ENCODE peak calls at places on chromosomes 7 and 10, in ten cellular contexts. R is body of pancreas, V is neural progenitor cell, C is tibial nerve, Z is astrocyte, N is OCI-LY7, P is heart left ventricle, A is spleen, G is esophagus squamous epithelium, O is psoas muscle. M is an unnamed sample. For H3K36me3 and H3K4me1, the result is how much of the 10 kb centered on the place peaks cover.

GRCh38 chr10:89915970-89916369 is 214.6 kb downstream of the KIF20B start:
- DNase-seq in G (no peak), V (no peak), R (no peak), O (no peak), C (no peak), A (no peak), P (no peak), Z (no peak), N (no peak), M (no peak)

GRCh38 chr10:132294196-132294520 is 13.6 kb downstream of the STK32C start:
- DNase-seq in N (no peak), P (no peak), G (no peak), C (no peak), Z (no peak), A (peak), O (no peak), R (no peak), V (no peak), M (peak)

GRCh38 chr10:110221721-110222261 is 14.4 kb downstream of the MXI1 start:
- DNase-seq in R (peak), A (peak), Z (peak), C (peak), N (no peak), G (no peak), V (peak), P (peak), O (peak), M (peak)

GRCh38 chr10:62779487-62780248 is 24.9 kb upstream of the ADO start:
- DNase-seq in C (no peak), O (no peak), N (peak), A (peak), G (no peak), R (peak), V (no peak), Z (peak), P (no peak), M (no peak)

GRCh38 chr10:131000737-131001136 is 310.8 kb downstream of the TCERG1L start:
- DNase-seq in P (no peak), O (no peak), N (no peak), Z (no peak), A (no peak), R (no peak), G (no peak), C (no peak), V (no peak), M (no peak)

GRCh38 chr10:79349766-79350406 is 2.6 kb downstream of the PPIF start:
- DNase-seq in P (no peak), G (no peak), A (peak), N (no peak), Z (no peak), O (no peak), R (peak), C (no peak), V (no peak), M (no peak)

GRCh38 chr7:22579961-22580360 is 80.0 kb upstream of the STEAP1B start:
- DNase-seq in V (no peak), N (no peak), P (no peak), Z (no peak), A (no peak), G (no peak), R (no peak), O (no peak), C (no peak), M (no peak)

GRCh38 chr7:26156454-26157365 is 4.7 kb downstream of the NFE2L3 start:
- DNase-seq in R (no peak), P (no peak), G (no peak), Z (peak), V (no peak), C (no peak), A (no peak), N (peak), O (no peak), M (no peak)

GRCh38 chr7:54987772-54988171 is 31.0 kb upstream of the EGFR start:
- DNase-seq in O (no peak), G (no peak), C (no peak), V (no peak), A (no peak), N (no peak), Z (no peak), P (no peak), R (no peak), M (no peak)

GRCh38 chr7:92833766-92834605 is 2.4 kb downstream of the CDK6 start:
- DNase-seq in A (peak), V (peak), P (peak), Z (peak), C (peak), N (peak), G (peak), O (peak), R (peak), M (peak)

GRCh38 chr10:110354322-110354766 is 49.6 kb upstream of the SMNDC1 start:
- DNase-seq in G (peak), V (peak), P (peak), O (peak), R (peak), N (peak), Z (peak), A (peak), C (peak), M (peak)

GRCh38 chr7:21580073-21580521 is 37.3 kb downstream of the DNAH11 start:
- DNase-seq in G (no peak), C (no peak), A (no peak), R (peak), O (no peak), P (no peak), Z (peak), V (no peak), N (no peak), M (no peak)

GRCh38 chr10:92238586-92239098 is 52.2 kb downstream of the CPEB3 start:
- DNase-seq in Z (peak), P (no peak), N (no peak), O (peak), R (peak), V (no peak), G (no peak), A (no peak), C (peak), M (peak)

GRCh38 chr10:102738692-102739121 is 5.0 kb upstream of the WBP1L start:
- DNase-seq in C (no peak), N (no peak), O (no peak), G (no peak), Z (no peak), R (no peak), P (no peak), A (no peak), V (no peak), M (no peak)

GRCh38 chr7:12102527-12102926 is 108.6 kb upstream of the TMEM106B start:
- DNase-seq in V (no peak), C (no peak), P (no peak), R (no peak), N (no peak), A (no peak), Z (no peak), G (no peak), O (no peak), M (no peak)

GRCh38 chr10:68023292-68023691 is 51.8 kb downstream of the HERC4 start:
- DNase-seq in C (no peak), V (no peak), R (no peak), G (no peak), O (no peak), N (no peak), P (no peak), A (no peak), Z (no peak), M (no peak)

GRCh38 chr7:91636129-91636724 is 244.3 kb downstream of the MTERF1 start:
- DNase-seq in R (peak), N (peak), O (no peak), Z (peak), A (no peak), P (no peak), V (peak), C (peak), G (no peak), M (no peak)

GRCh38 chr10:119149723-119150122 is 15.8 kb downstream of the SFXN4 start:
- DNase-seq in G (no peak), C (no peak), O (no peak), Z (no peak), R (no peak), V (peak), P (no peak), N (no peak), A (no peak), M (no peak)

GRCh38 chr10:6200588-6201510 is 1.9 kb upstream of the PFKFB3 start:
- DNase-seq in G (no peak), O (peak), A (peak), Z (no peak), P (no peak), V (peak), C (no peak), R (peak), N (peak), M (no peak)

GRCh38 chr7:137020351-137020750 is 151.9 kb downstream of the CHRM2 start:
- DNase-seq in C (no peak), R (no peak), V (no peak), O (no peak), Z (no peak), G (no peak), N (no peak), P (no peak), A (no peak), M (no peak)

GRCh38 chr10:43125881-43126731 is 12.1 kb upstream of the CSGALNACT2 start:
- DNase-seq in P (no peak), Z (no peak), A (peak), O (no peak), N (no peak), V (no peak), G (no peak), R (no peak), C (no peak), M (no peak)

GRCh38 chr7:131529617-131530016 is 26.8 kb downstream of the PODXL start:
- DNase-seq in R (no peak), Z (no peak), N (no peak), V (no peak), C (no peak), A (peak), P (no peak), O (no peak), G (no peak), M (no peak)
- H3K27ac ChIP-seq in R (peak), Z (no peak), N (no peak), V (no peak), C (no peak), A (no peak), P (peak), O (no peak), G (no peak), M (no peak)

DNA sequence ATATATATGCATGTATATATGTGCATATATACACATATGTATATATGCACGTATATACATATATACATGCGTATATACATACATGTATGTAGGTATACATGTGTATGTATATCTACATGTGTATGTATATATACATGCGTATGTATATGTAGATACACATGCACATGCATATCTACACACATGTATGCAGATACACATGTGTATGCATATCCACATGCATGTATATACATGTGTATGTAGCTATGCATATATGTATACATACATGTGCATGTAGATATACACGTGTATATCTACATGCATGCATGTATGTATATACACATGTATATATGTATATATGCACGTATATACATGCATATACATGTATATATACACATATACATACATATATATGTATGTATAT is 95.8 kb upstream of the STEAP4 start:
- DNase-seq in N (no peak), C (no peak), R (no peak), Z (no peak), G (no peak), P (no peak), A (no peak), V (no peak), O (no peak), M (no peak)
- H3K36me3 ChIP-seq in N (under half), C (under half), R (under half), Z (under half), G (under half), P (under half), A (under half), V (under half), O (under half), M (under half)

DNA sequence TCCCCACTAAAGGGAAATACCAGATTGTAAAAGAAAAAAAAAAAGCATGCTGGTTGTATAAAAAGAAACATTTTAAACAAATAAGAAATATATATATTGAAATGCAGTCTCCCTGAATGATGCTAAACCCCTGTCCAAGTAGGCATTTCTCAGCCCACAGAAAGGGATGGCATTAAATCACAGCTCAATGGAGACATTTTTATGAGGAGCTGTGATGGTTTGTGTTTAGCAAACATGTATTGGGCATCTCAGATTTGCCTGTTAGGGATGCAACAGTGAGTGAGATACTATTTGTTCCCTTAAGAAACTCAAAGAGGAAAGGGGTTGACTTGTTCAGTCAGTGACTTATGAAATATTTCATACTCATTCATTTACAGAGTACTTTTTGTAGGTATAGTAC is 51.5 kb downstream of the KAT6B start:
- DNase-seq in A (no peak), C (no peak), O (no peak), P (no peak), N (no peak), V (no peak), Z (no peak), G (no peak), R (no peak), M (no peak)
- H3K4me1 ChIP-seq in A (half or more), C (under half), O (under half), P (under half), N (under half), V (under half), Z (under half), G (under half), R (under half), M (under half)

GRCh38 chr7:47471358-47471703 is 110.6 kb downstream of the TNS3 start:
- DNase-seq in N (no peak), Z (no peak), P (no peak), R (no peak), O (no peak), A (no peak), V (no peak), C (no peak), G (no peak), M (no peak)
- H3K27ac ChIP-seq in N (no peak), Z (no peak), P (no peak), R (peak), O (peak), A (peak), V (no peak), C (no peak), G (no peak), M (no peak)

DNA sequence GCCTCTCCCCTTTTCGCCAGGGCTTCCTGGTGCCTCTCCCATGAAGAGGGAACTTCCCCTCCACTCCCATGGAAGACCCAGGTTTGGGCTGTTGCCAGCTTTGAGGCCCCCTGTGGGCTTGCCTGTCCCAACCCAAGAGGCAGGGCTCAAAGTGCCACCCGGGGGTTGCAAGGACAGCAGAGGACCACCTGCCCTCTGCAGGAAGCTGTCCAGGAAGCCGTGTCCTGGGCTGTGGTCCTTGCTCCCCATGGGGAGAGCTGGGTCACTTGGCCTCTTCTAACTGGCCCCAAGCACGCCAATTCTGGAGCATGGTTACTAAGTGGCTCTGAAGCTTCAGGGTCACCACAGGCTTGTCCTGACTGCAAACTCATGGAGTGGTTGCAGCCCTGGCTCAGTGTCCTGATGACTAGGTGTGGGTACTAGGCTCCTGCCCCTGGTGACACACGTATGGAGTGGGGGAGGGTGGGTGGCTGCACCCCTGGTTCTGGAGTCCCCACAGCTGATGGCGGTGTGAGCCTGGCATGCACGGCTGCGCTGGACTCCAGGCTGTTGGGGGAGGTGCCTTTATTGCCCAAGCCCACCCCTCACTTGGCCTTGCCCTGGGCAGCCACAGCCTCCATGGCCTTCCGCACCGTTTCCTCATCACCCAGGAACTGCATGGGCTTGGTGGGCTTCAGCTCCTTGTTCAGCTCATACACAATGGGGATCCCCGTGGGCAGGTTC is 3.0 kb downstream of the PGAM2 start:
- DNase-seq in G (no peak), R (no peak), A (peak), V (no peak), Z (no peak), N (no peak), O (peak), C (no peak), P (peak), M (peak)
- H3K36me3 ChIP-seq in G (under half), R (under half), A (under half), V (under half), Z (under half), N (half or more), O (under half), C (under half), P (under half), M (half or more)

GRCh38 chr10:124674768-124675222 is 69.4 kb downstream of the FAM53B start:
- DNase-seq in A (peak), P (no peak), O (peak), N (no peak), Z (no peak), V (no peak), G (no peak), R (no peak), C (no peak), M (peak)
- H3K4me1 ChIP-seq in A (half or more), P (half or more), O (half or more), N (under half), Z (under half), V (half or more), G (half or more), R (under half), C (half or more), M (half or more)

DNA sequence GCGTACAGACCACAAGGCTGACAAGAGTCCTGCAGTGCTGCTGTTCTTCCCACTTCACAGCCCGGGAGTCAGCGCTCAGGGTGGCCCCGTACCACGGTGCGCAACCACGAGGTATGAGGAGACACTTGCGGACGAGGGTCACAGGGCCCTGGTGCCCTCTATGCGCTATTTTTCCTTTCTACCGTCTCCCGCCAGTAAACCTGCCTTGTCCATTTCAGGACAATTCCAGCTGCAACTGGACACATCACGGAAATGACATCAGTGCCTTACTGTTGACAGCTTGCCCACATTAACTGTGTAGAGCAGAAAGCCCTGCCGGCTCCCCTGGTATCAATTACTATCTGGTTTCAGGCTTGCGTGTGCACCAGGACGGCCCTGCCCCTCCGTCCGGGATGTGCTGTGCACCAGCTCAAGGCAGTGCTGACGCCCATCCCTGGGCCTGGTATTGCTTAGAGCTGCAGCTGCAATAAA is 65.0 kb downstream of the ZRANB1 start:
- DNase-seq in O (no peak), V (no peak), N (no peak), C (no peak), R (no peak), A (peak), P (peak), G (no peak), Z (no peak), M (peak)
- H3K27ac ChIP-seq in O (peak), V (peak), N (no peak), C (no peak), R (no peak), A (no peak), P (no peak), G (no peak), Z (no peak), M (no peak)

DNA sequence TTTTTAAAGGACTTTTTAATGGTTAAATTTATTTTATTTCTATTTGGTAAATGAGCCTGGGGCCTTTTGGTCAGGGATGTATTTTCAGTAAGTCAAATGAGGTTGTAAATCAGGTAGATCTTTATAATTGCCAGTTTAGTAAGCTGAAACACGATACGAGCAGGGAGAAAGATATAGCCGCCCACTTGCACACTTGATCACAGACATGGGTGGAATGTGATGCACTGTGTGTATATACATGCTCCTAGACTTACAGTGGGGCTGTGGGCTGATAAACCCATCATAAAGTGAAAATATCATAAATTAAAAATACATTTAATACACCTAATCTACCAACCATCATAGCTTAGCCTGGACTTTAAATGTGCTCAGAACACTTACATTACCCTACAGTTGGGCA is 119.4 kb upstream of the SAMD8 start:
- DNase-seq in C (no peak), V (no peak), O (no peak), A (no peak), Z (no peak), R (no peak), P (no peak), N (no peak), G (no peak), M (no peak)
- H3K36me3 ChIP-seq in C (under half), V (under half), O (under half), A (under half), Z (under half), R (under half), P (under half), N (under half), G (under half), M (under half)